ENCODE peak calls at places on chromosomes 5 and 9, in seven cellular contexts. O is C1 segment of cervical spinal cord, P is T-helper 1 cell, Z is HTR-8/SVneo, A is Calu3, H is amygdala, J is substantia nigra. F is an unnamed sample.

GRCh38 chr9:15696979-15697378 is 144.1 kb downstream of the CCDC171 start:
- DNase-seq in A (no peak), J (no peak), Z (peak; percentile 2), P (no peak), H (no peak), O (no peak), F (no peak)

GRCh38 chr9:135339378-135339973 is 140.1 kb upstream of the PPP1R26 start:
- DNase-seq in P (no peak), A (no peak), H (no peak), O (no peak), Z (no peak), J (no peak), F (no peak)

GRCh38 chr5:33891731-33892418 is at the start of gene ADAMTS12:
- DNase-seq in O (no peak), J (no peak), Z (peak; percentile 78), P (no peak), H (no peak), A (peak; percentile 14), F (peak; percentile 15)

GRCh38 chr9:116700882-116701836 is 14.1 kb downstream of the TRIM32 start:
- DNase-seq in Z (no peak), A (no peak), O (no peak), P (no peak), H (no peak), J (no peak), F (no peak)

GRCh38 chr9:113973963-113974413 is 97.9 kb downstream of the ZNF618 start:
- DNase-seq in P (no peak), O (no peak), J (no peak), H (no peak), A (no peak), Z (peak; percentile 34), F (no peak)

GRCh38 chr5:132268698-132269551 is 11.4 kb downstream of the PDLIM4 start:
- DNase-seq in P (no peak), H (no peak), Z (no peak), J (no peak), A (no peak), O (no peak), F (no peak)

GRCh38 chr9:33510264-33511183 is 13.5 kb upstream of the ANKRD18B start:
- DNase-seq in O (no peak), H (peak; percentile 74), J (peak; percentile 32), Z (peak; percentile 10), P (no peak), A (peak; percentile 43), F (peak; percentile 52)

GRCh38 chr9:32525506-32525905 is 490 bp downstream of the RIGI start:
- DNase-seq in H (no peak), P (no peak), Z (no peak), J (no peak), O (no peak), A (no peak), F (no peak)

GRCh38 chr9:33161011-33161588 is 6.0 kb downstream of the B4GALT1 start:
- DNase-seq in H (no peak), A (peak; percentile 79), J (no peak), O (no peak), Z (peak; percentile 75), P (no peak), F (peak; percentile 38)

GRCh38 chr9:82488702-82489578 is 500.4 kb downstream of the SPATA31D1 start:
- DNase-seq in O (no peak), A (peak; percentile 30), J (no peak), P (no peak), H (no peak), Z (no peak), F (peak; percentile 75)

GRCh38 chr5:149485655-149486615 is 65.3 kb downstream of the CSNK1A1 start:
- DNase-seq in J (no peak), Z (peak; percentile 83), H (no peak), P (no peak), A (peak; percentile 83), O (no peak), F (peak; percentile 88)

GRCh38 chr9:72509635-72510034 is 11.8 kb upstream of the TMC1 start:
- DNase-seq in P (no peak), H (no peak), Z (no peak), J (no peak), O (no peak), A (no peak), F (no peak)

GRCh38 chr5:91848453-91848852 is 465.3 kb upstream of the ARRDC3 start:
- DNase-seq in Z (peak; percentile 46), A (no peak), O (no peak), P (no peak), J (no peak), H (no peak), F (no peak)

GRCh38 chr5:80763211-80763610 is 108.4 kb upstream of the DHFR start:
- DNase-seq in J (no peak), P (no peak), O (no peak), Z (no peak), A (no peak), H (no peak), F (no peak)

GRCh38 chr9:34577635-34578240 is 11.8 kb downstream of the CNTFR start:
- DNase-seq in Z (no peak), O (no peak), J (no peak), A (no peak), P (no peak), H (no peak), F (no peak)

F was measured in body of pancreas.